ENCODE peak calls at places on chromosomes 12 and 14, in four cellular contexts. X, D, I and R are unnamed samples.

GRCh38 chr12:12442548-12443071 is 85.7 kb downstream of the BORCS5 start:
- DNase-seq in X (no peak), D (no peak), I (peak; percentile 44), R (no peak)

GRCh38 chr12:120684523-120684932 is 2.4 kb upstream of the MLEC start:
- DNase-seq in X (no peak), D (no peak), I (no peak), R (no peak)

GRCh38 chr14:49886523-49886922 is 6.4 kb upstream of the ARF6 start:
- DNase-seq in X (no peak), D (no peak), I (no peak), R (no peak)

GRCh38 chr14:89429206-89430091 is 12.4 kb upstream of the FOXN3 start:
- DNase-seq in X (peak; percentile 95), D (peak; percentile 26), I (no peak), R (peak; percentile 34)

GRCh38 chr12:73181244-73181643 is 909.1 kb downstream of the TRHDE start:
- DNase-seq in X (no peak), D (peak; percentile 58), I (no peak), R (no peak)

GRCh38 chr12:47705239-47705570 is 625 bp downstream of the RPAP3 start:
- DNase-seq in X (no peak), D (no peak), I (no peak), R (no peak)

GRCh38 chr12:52876371-52876770 is 27.6 kb upstream of the KRT78 start:
- DNase-seq in X (peak; percentile 45), D (no peak), I (no peak), R (no peak)

GRCh38 chr12:132194556-132194955 is 50.3 kb downstream of the NOC4L start:
- DNase-seq in X (no peak), D (no peak), I (no peak), R (no peak)

GRCh38 chr14:55807059-55807499 is 227.1 kb downstream of the KTN1 start:
- DNase-seq in X (no peak), D (no peak), I (peak; percentile 47), R (peak; percentile 5)

GRCh38 chr14:33834956-33835655 is 115.8 kb downstream of the EGLN3 start:
- DNase-seq in X (no peak), D (no peak), I (no peak), R (no peak)

GRCh38 chr12:82835217-82835616 is 148.5 kb downstream of the TMTC2 start:
- DNase-seq in X (no peak), D (no peak), I (peak; percentile 39), R (no peak)

GRCh38 chr12:24600996-24601395 is 347.9 kb downstream of the BCAT1 start:
- DNase-seq in X (no peak), D (no peak), I (peak; percentile 35), R (no peak)

GRCh38 chr12:3526776-3527175 is 35.8 kb downstream of the PRMT8 start:
- DNase-seq in X (no peak), D (no peak), I (no peak), R (no peak)